ENCODE peak calls at places on chromosomes 13 and 19, in eight cellular contexts. M is breast epithelium; I is esophagus squamous epithelium; G is tibial nerve; U is OCI-LY7; X is CD8-positive, alpha-beta memory T cell; P is suprapubic skin; Z is mammary epithelial cell. A is an unnamed sample. For H3K4me1, the result is how much of the 10 kb centered on the place peaks cover.

GRCh38 chr19:47049307-47049700 is 880 bp upstream of the TMEM160 start:
- DNase-seq in M (no peak), U (no peak), Z (no peak), X (no peak), I (no peak), G (no peak), P (no peak), A (peak)

GRCh38 chr19:47416667-47417033 is 2.7 kb downstream of the MEIS3 start:
- DNase-seq in P (no peak), I (no peak), Z (no peak), X (no peak), M (no peak), G (no peak), U (no peak), A (no peak)

GRCh38 chr19:2170219-2170618 is 6.5 kb downstream of the DOT1L start:
- DNase-seq in Z (no peak), I (no peak), U (no peak), P (no peak), X (no peak), M (no peak), G (no peak), A (no peak)

GRCh38 chr13:82772802-82773201 is 1109.5 kb downstream of the SLITRK1 start:
- DNase-seq in G (no peak), P (no peak), U (no peak), X (no peak), I (no peak), Z (peak), M (no peak), A (peak)

GRCh38 chr19:49362926-49363264 is 679 bp upstream of the TEAD2 start:
- DNase-seq in P (peak), X (peak), M (peak), G (no peak), I (no peak), Z (no peak), U (peak), A (peak)

GRCh38 chr13:28805193-28805819 is 14.8 kb upstream of the MTUS2 start:
- DNase-seq in X (no peak), M (no peak), Z (no peak), G (no peak), I (no peak), P (no peak), U (peak), A (no peak)

GRCh38 chr19:37969695-37970094 is 62.7 kb downstream of the SIPA1L3 start:
- DNase-seq in U (no peak), M (no peak), Z (no peak), I (no peak), P (peak), G (no peak), X (no peak), A (no peak)

GRCh38 chr13:46492946-46493345 is 60.0 kb upstream of the LRCH1 start:
- DNase-seq in X (peak), U (peak), G (no peak), I (no peak), P (no peak), M (no peak), Z (peak), A (peak)

GRCh38 chr13:75881109-75881775 is 245.1 kb downstream of the LMO7 start:
- DNase-seq in P (no peak), M (no peak), U (no peak), Z (no peak), X (no peak), G (no peak), I (no peak), A (peak)

GRCh38 chr19:39971380-39971841 is 446 bp downstream of the PSMC4 start:
- DNase-seq in X (no peak), I (no peak), M (no peak), P (no peak), Z (no peak), G (no peak), U (no peak), A (peak)

GRCh38 chr19:31506102-31506501 is 156.9 kb upstream of the TSHZ3 start:
- DNase-seq in X (no peak), M (no peak), U (no peak), P (no peak), I (no peak), Z (no peak), G (no peak), A (no peak)

GRCh38 chr19:13051581-13052165 is 51.0 kb downstream of the LYL1 start:
- DNase-seq in G (peak), I (no peak), M (peak), X (no peak), U (no peak), P (no peak), Z (peak), A (peak)

GRCh38 chr13:24842533-24843278 is 78.7 kb downstream of the RNF17 start:
- DNase-seq in P (no peak), Z (peak), U (no peak), X (no peak), I (no peak), G (no peak), M (no peak), A (peak)

GRCh38 chr19:35717665-35718344 is at the start of gene KMT2B:
- DNase-seq in I (no peak), Z (peak), M (no peak), P (no peak), G (no peak), X (no peak), U (no peak), A (peak)

GRCh38 chr13:74131206-74131605 is 3.0 kb downstream of the KLF12 start:
- DNase-seq in U (peak), G (no peak), Z (no peak), I (no peak), M (no peak), X (no peak), P (no peak), A (peak)

GRCh38 chr19:10095622-10095947 is 6.9 kb downstream of the ANGPTL6 start:
- DNase-seq in U (no peak), X (no peak), G (no peak), P (no peak), Z (no peak), I (no peak), M (no peak), A (no peak)

GRCh38 chr13:51977606-51978005 is 33.6 kb downstream of the ATP7B start:
- DNase-seq in M (no peak), Z (peak), X (no peak), I (no peak), G (no peak), P (no peak), U (no peak), A (no peak)

GRCh38 chr19:18433735-18434398 is 4.1 kb downstream of the ISYNA1 start:
- DNase-seq in P (no peak), I (no peak), X (no peak), Z (no peak), G (no peak), U (no peak), M (no peak), A (no peak)

GRCh38 chr13:54965881-54966280 is 1937.3 kb downstream of the OLFM4 start:
- DNase-seq in Z (no peak), G (no peak), I (no peak), U (no peak), M (no peak), X (no peak), P (no peak), A (no peak)

GRCh38 chr19:41871573-41872383 is 5.3 kb upstream of the CD79A start:
- DNase-seq in U (peak), M (no peak), Z (no peak), I (no peak), G (no peak), X (peak), P (no peak), A (no peak)

GRCh38 chr19:42081584-42082258 is 5.8 kb downstream of the ZNF574 start:
- DNase-seq in I (no peak), G (no peak), U (peak), M (no peak), Z (no peak), P (no peak), X (no peak), A (peak)

GRCh38 chr19:3982701-3983541 is 2.3 kb downstream of the EEF2 start:
- DNase-seq in Z (peak), M (peak), P (peak), I (no peak), X (no peak), U (no peak), G (no peak), A (peak)

GRCh38 chr13:21850013-21851006 is 179.4 kb downstream of the FGF9 start:
- DNase-seq in M (no peak), G (no peak), P (no peak), X (no peak), Z (no peak), I (no peak), U (no peak), A (no peak)

GRCh38 chr19:49875177-49875576 is 2.0 kb downstream of the AKT1S1 start:
- DNase-seq in Z (no peak), U (no peak), X (no peak), M (no peak), G (no peak), I (no peak), P (no peak), A (no peak)

GRCh38 chr13:20489185-20489820 is 36.4 kb downstream of the CRYL1 start:
- DNase-seq in Z (no peak), U (peak), I (no peak), X (no peak), P (no peak), G (no peak), M (no peak), A (peak)

GRCh38 chr19:18488403-18488723 is 33.5 kb downstream of the ELL start:
- DNase-seq in X (no peak), G (no peak), Z (peak), U (no peak), P (no peak), M (no peak), I (no peak), A (no peak)

GRCh38 chr19:38524994-38525634 is 91.6 kb downstream of the RYR1 start:
- DNase-seq in P (no peak), Z (no peak), U (no peak), I (no peak), G (no peak), M (no peak), X (no peak), A (no peak)

GRCh38 chr19:33606556-33606955 is 15.2 kb upstream of the CHST8 start:
- DNase-seq in Z (no peak), P (no peak), U (no peak), M (no peak), G (no peak), I (no peak), X (no peak), A (no peak)

GRCh38 chr19:53333071-53333465 is 481 bp upstream of the ZNF845 start:
- DNase-seq in U (peak), M (peak), X (no peak), G (no peak), P (peak), I (no peak), Z (no peak), A (peak)

GRCh38 chr13:64505511-64505910 is 2724.6 kb downstream of the PCDH9 start:
- DNase-seq in U (no peak), I (no peak), M (no peak), G (no peak), P (no peak), X (no peak), Z (peak), A (peak)

DNA sequence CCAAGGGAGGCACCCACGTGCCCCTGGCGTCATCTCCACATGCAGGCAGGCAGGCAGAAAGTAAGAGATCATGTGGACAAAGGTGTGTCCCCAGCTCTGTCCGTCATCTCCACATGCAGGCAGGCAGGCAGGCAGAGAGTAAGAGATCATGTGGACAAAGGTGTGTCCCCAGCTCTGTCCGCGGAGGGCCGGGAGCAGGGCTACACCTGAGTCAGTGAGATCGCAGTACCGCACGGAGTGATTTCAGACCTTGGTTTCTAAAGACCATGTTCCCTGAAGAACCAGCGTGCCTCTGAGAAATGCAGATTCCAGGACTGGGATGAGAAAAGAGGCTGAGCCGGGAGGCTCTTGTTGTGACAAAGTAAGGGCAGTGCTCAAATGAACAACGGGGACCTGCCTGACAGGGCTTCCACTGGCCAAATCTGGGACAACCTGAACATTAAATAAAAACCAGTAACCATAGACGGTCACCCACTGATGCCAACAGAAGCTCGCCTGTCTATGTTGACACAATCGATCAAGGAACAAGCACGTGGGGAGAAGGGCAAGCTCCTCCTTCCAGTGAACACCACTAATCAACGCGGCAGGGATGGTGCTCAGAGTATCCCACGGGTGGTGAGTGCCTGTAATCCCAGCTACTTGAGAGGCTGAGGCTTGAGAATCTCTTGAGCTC is 22.4 kb downstream of the CAPS start:
- DNase-seq in P (no peak), G (no peak), U (no peak), M (no peak), Z (no peak), I (no peak), X (no peak), A (no peak)
- H3K4me1 ChIP-seq in P (under half), G (under half), U (under half), M (under half), Z (under half), I (under half), X (under half), A (under half)

GRCh38 chr13:99973786-99974185 is 2.2 kb upstream of the ZIC5 start:
- DNase-seq in I (no peak), U (no peak), P (no peak), Z (no peak), G (no peak), X (no peak), M (no peak), A (no peak)

GRCh38 chr13:99975626-99976025 is 4.1 kb upstream of the ZIC5 start:
- DNase-seq in U (no peak), M (no peak), P (no peak), I (no peak), G (no peak), X (no peak), Z (no peak), A (no peak)

GRCh38 chr13:99976502-99977115 is 5.0 kb upstream of the ZIC2 start:
- DNase-seq in X (no peak), I (no peak), P (no peak), Z (no peak), G (no peak), M (no peak), U (no peak), A (no peak)

GRCh38 chr13:99974296-99974938 is 2.9 kb upstream of the ZIC5 start:
- DNase-seq in G (no peak), M (no peak), X (no peak), P (no peak), Z (no peak), U (no peak), I (no peak), A (no peak)

GRCh38 chr13:99974939-99975561 is 3.5 kb upstream of the ZIC5 start:
- DNase-seq in M (no peak), G (no peak), I (no peak), Z (no peak), X (no peak), P (no peak), U (no peak), A (no peak)
- H3K4me1 ChIP-seq in M (under half), G (under half), I (under half), Z (under half), X (under half), P (under half), U (under half), A (under half)

DNA sequence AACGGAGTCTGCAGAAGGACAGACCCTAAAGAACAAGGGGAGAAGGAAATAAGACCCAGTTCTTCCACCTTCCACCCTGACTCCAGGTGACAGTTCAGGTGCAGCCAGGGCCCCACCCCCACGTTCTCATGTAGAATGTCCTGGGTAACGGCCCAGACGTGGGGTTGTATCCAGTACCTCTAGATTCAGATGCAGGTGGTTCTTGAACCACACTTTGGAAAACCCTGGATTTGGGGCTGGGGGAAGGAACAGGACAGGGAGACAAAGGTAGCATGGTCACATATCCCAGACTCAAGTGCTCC is 2.2 kb downstream of the DMPK start:
- DNase-seq in Z (no peak), M (no peak), I (no peak), U (no peak), G (no peak), P (no peak), X (no peak), A (no peak)
- H3K4me1 ChIP-seq in Z (under half), M (under half), I (half or more), U (under half), G (under half), P (half or more), X (under half), A (under half)

DNA sequence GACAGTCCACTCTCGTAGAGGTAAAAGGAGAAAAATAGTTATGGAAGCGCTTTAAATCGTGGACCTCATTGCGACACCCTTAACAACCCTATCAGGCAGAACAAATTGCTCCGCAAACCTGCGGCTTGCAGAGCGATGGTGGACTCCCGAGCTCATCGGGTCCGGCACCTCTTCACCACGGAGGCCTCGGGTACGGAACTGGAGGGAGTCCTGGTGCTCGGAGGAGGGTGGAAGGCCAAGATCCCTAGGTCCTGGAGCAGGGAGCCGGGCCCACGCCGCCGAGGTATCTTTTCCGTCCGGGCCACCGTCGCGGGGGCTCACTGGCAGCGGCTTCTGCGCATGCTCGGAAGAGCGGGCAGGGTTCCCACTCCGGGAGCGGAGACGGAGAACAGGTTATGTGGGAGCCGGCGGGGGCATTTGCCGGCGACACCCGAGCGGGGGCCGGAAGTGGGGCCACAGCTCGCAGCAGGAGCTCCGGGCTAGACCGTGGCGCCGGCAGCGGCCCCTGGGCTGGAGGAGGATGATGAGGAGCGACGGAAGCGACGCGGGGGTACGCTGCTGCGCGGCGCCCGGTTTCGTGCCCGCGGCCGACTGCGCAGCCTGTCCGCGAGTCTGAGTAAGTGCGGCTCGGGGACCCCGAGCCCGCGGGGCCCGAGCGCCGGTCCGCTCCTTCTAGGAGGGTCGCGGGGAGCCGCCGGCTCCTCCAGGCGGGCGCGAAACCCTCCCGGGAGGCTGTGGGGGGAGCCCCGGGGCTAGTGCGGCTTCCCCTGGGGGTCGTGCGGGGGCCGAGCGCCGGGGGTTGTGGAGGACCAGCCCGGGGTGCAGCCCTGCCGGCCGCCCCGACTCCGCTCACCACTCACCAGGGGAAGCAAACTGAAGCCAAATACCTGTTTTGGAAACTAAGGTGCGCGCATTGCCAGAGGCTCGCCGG is at the start of gene ABHD13:
- DNase-seq in G (peak), M (peak), P (peak), U (peak), I (peak), X (peak), Z (peak), A (peak)
- H3K4me1 ChIP-seq in G (under half), M (under half), P (half or more), U (under half), I (half or more), X (half or more), Z (under half), A (under half)

GRCh38 chr13:98537306-98537705 is 39.6 kb downstream of the STK24 start:
- DNase-seq in M (no peak), U (no peak), Z (no peak), P (no peak), X (no peak), G (no peak), I (no peak), A (no peak)

GRCh38 chr13:98535501-98536357 is 41.2 kb downstream of the STK24 start:
- DNase-seq in M (no peak), X (no peak), P (no peak), Z (peak), I (no peak), G (no peak), U (no peak), A (no peak)

GRCh38 chr13:98533912-98534311 is 43.0 kb downstream of the STK24 start:
- DNase-seq in U (no peak), M (no peak), P (no peak), G (no peak), I (no peak), Z (no peak), X (no peak), A (no peak)

GRCh38 chr13:98536729-98537128 is 40.2 kb downstream of the STK24 start:
- DNase-seq in X (no peak), M (no peak), P (no peak), Z (no peak), G (no peak), U (no peak), I (no peak), A (no peak)

DNA sequence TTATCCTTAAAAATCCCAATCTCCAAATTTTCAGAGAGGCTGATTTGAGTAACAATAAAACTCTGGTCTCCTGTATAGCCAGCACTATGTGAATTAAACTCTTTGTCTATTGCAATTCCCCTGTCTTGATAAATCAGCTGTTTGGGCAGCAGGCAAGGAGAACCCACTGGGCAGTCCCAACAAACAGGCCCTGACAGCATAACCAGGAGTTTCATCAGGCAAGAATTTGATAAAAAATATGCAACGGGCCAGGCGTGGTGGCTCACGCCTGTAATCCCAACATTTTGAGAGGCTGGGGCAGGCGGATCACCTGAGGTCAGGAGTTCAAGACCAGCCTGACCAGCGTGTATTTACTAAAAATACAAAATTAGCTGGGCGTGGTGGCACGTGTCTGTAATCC is 42.1 kb downstream of the STK24 start:
- DNase-seq in G (no peak), M (no peak), Z (peak), I (no peak), P (no peak), U (no peak), X (no peak), A (no peak)
- H3K4me1 ChIP-seq in G (under half), M (under half), Z (under half), I (half or more), P (half or more), U (under half), X (half or more), A (under half)